ENCODE peak calls at places on chromosome 6, in eight cellular contexts. J is stomach, G is RWPE2, A is GM12865, K is kidney epithelial cell, D is fibroblast of pulmonary artery, Q is glutamatergic neuron, E is AG09309. Y is an unnamed sample.

GRCh38 chr6:73606428-73606827 is 47.4 kb downstream of the SLC17A5 start:
- DNase-seq in J (no peak), G (no peak), A (peak; percentile 12), K (no peak), D (peak; percentile 11), Q (no peak), E (no peak), Y (no peak)

GRCh38 chr6:3396503-3397180 is 60.2 kb downstream of the SLC22A23 start:
- DNase-seq in J (no peak), G (no peak), A (no peak), K (no peak), D (no peak), Q (no peak), E (no peak), Y (no peak)

GRCh38 chr6:110656492-110656891 is 158.8 kb downstream of the CDK19 start:
- DNase-seq in J (peak; percentile 70), G (no peak), A (no peak), K (no peak), D (no peak), Q (no peak), E (no peak), Y (no peak)

GRCh38 chr6:10759312-10759839 is 11.8 kb downstream of the TMEM14B start:
- DNase-seq in J (no peak), G (peak; percentile 74), A (peak; percentile 49), K (peak; percentile 91), D (peak; percentile 92), Q (no peak), E (peak; percentile 67), Y (no peak)

GRCh38 chr6:166542580-166542912 is 43.9 kb downstream of the RAMACL start:
- DNase-seq in J (peak; percentile 46), G (no peak), A (no peak), K (no peak), D (no peak), Q (no peak), E (no peak), Y (no peak)

GRCh38 chr6:169959129-169960002 is 207.9 kb downstream of the ERMARD start:
- DNase-seq in J (peak; percentile 53), G (no peak), A (peak; percentile 44), K (no peak), D (no peak), Q (no peak), E (no peak), Y (peak; percentile 34)

GRCh38 chr6:31042801-31043200 is 32.5 kb downstream of the MUC22 start:
- DNase-seq in J (peak; percentile 73), G (no peak), A (peak; percentile 49), K (no peak), D (peak; percentile 65), Q (peak; percentile 24), E (peak; percentile 20), Y (no peak)

GRCh38 chr6:157884756-157885155 is 61.7 kb downstream of the SNX9 start:
- DNase-seq in J (no peak), G (no peak), A (no peak), K (no peak), D (no peak), Q (no peak), E (no peak), Y (no peak)

GRCh38 chr6:93423542-93423941 is 4.2 kb upstream of the EPHA7 start:
- DNase-seq in J (no peak), G (no peak), A (peak; percentile 60), K (no peak), D (peak; percentile 51), Q (peak; percentile 73), E (no peak), Y (peak; percentile 4)

GRCh38 chr6:23180504-23181293 is 611.3 kb downstream of the HDGFL1 start:
- DNase-seq in J (peak; percentile 53), G (no peak), A (no peak), K (no peak), D (peak; percentile 84), Q (peak; percentile 59), E (no peak), Y (no peak)

GRCh38 chr6:38495922-38496635 is 143.7 kb downstream of the BTBD9 start:
- DNase-seq in J (no peak), G (no peak), A (peak; percentile 71), K (no peak), D (no peak), Q (no peak), E (no peak), Y (peak; percentile 12)

GRCh38 chr6:149694926-149695325 is 23.0 kb downstream of the LATS1 start:
- DNase-seq in J (no peak), G (no peak), A (no peak), K (no peak), D (no peak), Q (peak; percentile 43), E (no peak), Y (no peak)
- TF ChIP-seq CTCF in J (no peak), G (no peak), A (no peak), K (no peak), D (no peak), Q (no peak), E (no peak), Y (no peak)

GRCh38 chr6:153449279-153449678 is 318.2 kb upstream of the RGS17 start:
- DNase-seq in J (no peak), G (no peak), A (no peak), K (no peak), D (no peak), Q (no peak), E (no peak), Y (no peak)
- TF ChIP-seq CTCF in J (no peak), G (no peak), A (no peak), K (no peak), D (no peak), Q (no peak), E (no peak), Y (no peak)

GRCh38 chr6:118263929-118264486 is 284.1 kb upstream of the PLN start:
- DNase-seq in J (no peak), G (no peak), A (peak; percentile 12), K (no peak), D (peak; percentile 33), Q (peak; percentile 36), E (no peak), Y (no peak)
- TF ChIP-seq CTCF in J (no peak), G (peak; percentile 21), A (peak; percentile 34), K (peak; percentile 24), D (peak; percentile 26), Q (no peak), E (no peak), Y (no peak)

GRCh38 chr6:97465877-97466710 is 183.1 kb upstream of the MMS22L start:
- DNase-seq in J (no peak), G (no peak), A (no peak), K (no peak), D (no peak), Q (no peak), E (no peak), Y (no peak)
- TF ChIP-seq CTCF in J (no peak), G (no peak), A (no peak), K (no peak), D (no peak), Q (no peak), E (no peak), Y (no peak)

GRCh38 chr6:33672808-33673207 is 38.7 kb downstream of the UQCC2 start:
- DNase-seq in J (no peak), G (no peak), A (peak; percentile 55), K (peak; percentile 94), D (peak; percentile 96), Q (no peak), E (peak; percentile 83), Y (no peak)
- TF ChIP-seq CTCF in J (no peak), G (peak; percentile 57), A (peak; percentile 46), K (peak; percentile 73), D (peak; percentile 73), Q (no peak), E (peak; percentile 65), Y (peak; percentile 56)

DNA sequence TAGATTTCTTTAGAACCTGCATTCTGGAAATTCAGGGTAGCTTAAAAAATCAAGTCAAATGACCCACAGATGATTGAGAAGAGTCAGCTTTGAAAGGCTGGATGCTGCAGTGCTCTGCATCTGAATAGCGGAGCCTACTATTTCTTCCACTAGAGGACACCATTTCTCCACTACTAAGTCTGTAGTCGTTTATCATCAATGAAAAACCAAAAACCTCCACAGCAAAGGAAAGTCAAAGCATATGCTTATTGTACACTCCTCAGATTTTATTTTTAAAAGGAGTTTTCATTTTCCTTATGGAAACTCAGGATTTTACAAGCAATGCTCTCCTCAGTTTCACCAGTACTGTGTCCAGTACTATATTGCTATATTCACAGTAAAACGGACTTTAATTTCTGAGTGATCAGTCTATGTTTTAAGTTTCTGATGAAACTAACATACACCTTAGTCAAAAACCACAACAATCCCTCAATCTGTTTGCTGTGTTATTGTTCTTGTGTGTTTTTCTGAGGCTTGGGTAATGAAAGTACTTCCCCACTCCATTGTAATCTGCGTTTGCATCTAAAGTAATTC is 50.5 kb upstream of the ENPP5 start:
- DNase-seq in J (no peak), G (no peak), A (peak; percentile 69), K (peak; percentile 4), D (peak; percentile 52), Q (no peak), E (peak; percentile 18), Y (peak; percentile 29)
- TF ChIP-seq CTCF in J (no peak), G (peak; percentile 82), A (peak; percentile 82), K (peak; percentile 90), D (peak; percentile 73), Q (peak; percentile 53), E (peak; percentile 90), Y (peak; percentile 88)

GRCh38 chr6:14819840-14820420 is 425.9 kb upstream of the JARID2 start:
- DNase-seq in J (no peak), G (no peak), A (no peak), K (no peak), D (no peak), Q (no peak), E (no peak), Y (no peak)
- TF ChIP-seq CTCF in J (no peak), G (no peak), A (no peak), K (no peak), D (no peak), Q (no peak), E (no peak), Y (no peak)

Y was measured in GM12864.